ENCODE peak calls at places on chromosomes 2 and 18, in eight cellular contexts. V, Z, M, L, A, H, G and D are unnamed samples. For H3K36me3, the result is how much of the 10 kb centered on the place peaks cover.

GRCh38 chr2:119377266-119377972 is 10.6 kb downstream of the DBI start:
- DNase-seq in V (no peak), Z (no peak), M (no peak), L (no peak), A (no peak), H (no peak), G (no peak), D (no peak)

GRCh38 chr18:55588876-55589595 is 1.0 kb upstream of the TCF4 start:
- DNase-seq in V (no peak), Z (no peak), M (no peak), L (no peak), A (peak), H (no peak), G (no peak), D (no peak)

GRCh38 chr2:206086683-206087350 is 843 bp upstream of the INO80D start:
- DNase-seq in V (no peak), Z (no peak), M (no peak), L (no peak), A (peak), H (no peak), G (no peak), D (no peak)

GRCh38 chr18:79851981-79852380 is 54.2 kb downstream of the KCNG2 start:
- DNase-seq in V (no peak), Z (no peak), M (no peak), L (no peak), A (no peak), H (no peak), G (no peak), D (no peak)

GRCh38 chr2:31349684-31350083 is 64.9 kb downstream of the XDH start:
- DNase-seq in V (no peak), Z (no peak), M (no peak), L (no peak), A (no peak), H (no peak), G (no peak), D (no peak)

GRCh38 chr2:28765316-28765715 is 13.7 kb downstream of the PPP1CB start:
- DNase-seq in V (no peak), Z (no peak), M (no peak), L (no peak), A (peak), H (no peak), G (peak), D (no peak)

GRCh38 chr2:137938204-137938603 is 26.1 kb upstream of the HNMT start:
- DNase-seq in V (no peak), Z (no peak), M (no peak), L (no peak), A (peak), H (no peak), G (peak), D (no peak)

GRCh38 chr2:190505696-190506095 is 28.8 kb downstream of the NEMP2 start:
- DNase-seq in V (no peak), Z (no peak), M (no peak), L (no peak), A (no peak), H (no peak), G (no peak), D (no peak)

GRCh38 chr18:35888329-35888728 is 84.2 kb upstream of the RMP24 start:
- DNase-seq in V (no peak), Z (no peak), M (no peak), L (no peak), A (no peak), H (no peak), G (no peak), D (no peak)

GRCh38 chr2:9714630-9715214 is 83.9 kb upstream of the YWHAQ start:
- DNase-seq in V (no peak), Z (no peak), M (no peak), L (no peak), A (no peak), H (peak), G (no peak), D (peak)

GRCh38 chr2:15142069-15142689 is 419.0 kb downstream of the NBAS start:
- DNase-seq in V (no peak), Z (no peak), M (no peak), L (no peak), A (no peak), H (no peak), G (no peak), D (no peak)

GRCh38 chr2:149023091-149023490 is 15.4 kb upstream of the LYPD6B start:
- DNase-seq in V (no peak), Z (no peak), M (no peak), L (no peak), A (no peak), H (no peak), G (no peak), D (no peak)
- H3K36me3 ChIP-seq in V (under half), Z (under half), M (under half), L (under half), A (under half), H (under half), G (under half), D (under half)

DNA sequence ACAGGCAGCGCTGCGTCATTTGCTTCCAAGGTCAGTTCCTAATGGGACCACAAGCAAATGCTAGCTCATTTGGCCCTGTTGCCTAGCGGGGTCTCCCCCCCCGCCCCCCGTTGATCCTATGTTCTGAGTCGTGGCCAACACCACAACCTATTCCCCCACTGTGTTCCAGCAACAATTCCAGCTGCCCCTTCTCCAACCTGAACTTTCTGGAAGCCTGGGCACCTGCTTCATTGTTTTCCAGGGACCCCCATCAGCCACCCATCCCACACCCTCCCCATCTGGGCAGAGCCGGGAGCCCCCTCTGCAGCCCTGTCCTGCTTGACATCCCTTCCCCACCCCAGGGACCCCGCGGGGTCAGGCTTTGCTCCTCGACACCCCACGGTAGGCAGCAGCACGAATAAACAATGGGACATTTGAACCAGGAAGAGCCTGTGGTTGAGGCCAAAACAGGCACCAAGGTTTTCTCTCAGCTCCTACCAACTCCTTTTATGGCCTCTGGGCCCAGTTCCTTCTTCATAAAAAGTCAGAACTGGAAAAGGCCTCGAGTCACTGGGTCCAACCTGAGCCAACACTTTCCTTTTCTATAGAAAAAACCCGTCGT is 20.5 kb downstream of the TEX44 start:
- DNase-seq in V (no peak), Z (no peak), M (no peak), L (no peak), A (peak), H (no peak), G (no peak), D (no peak)
- H3K4me3 ChIP-seq in V (peak), Z (peak), M (peak), L (peak), A (peak), H (peak), G (no peak), D (peak)

GRCh38 chr2:188975497-188976102 is 1.4 kb downstream of the COL3A1 start:
- DNase-seq in V (peak), Z (no peak), M (no peak), L (peak), A (peak), H (no peak), G (peak), D (no peak)

GRCh38 chr2:188979119-188979729 is 5.1 kb downstream of the COL3A1 start:
- DNase-seq in V (no peak), Z (no peak), M (no peak), L (no peak), A (no peak), H (no peak), G (no peak), D (no peak)

GRCh38 chr2:188979730-188980123 is 5.6 kb downstream of the COL3A1 start:
- DNase-seq in V (no peak), Z (no peak), M (no peak), L (no peak), A (no peak), H (no peak), G (no peak), D (no peak)

GRCh38 chr2:188976545-188977268 is 2.5 kb downstream of the COL3A1 start:
- DNase-seq in V (no peak), Z (no peak), M (no peak), L (no peak), A (peak), H (no peak), G (peak), D (no peak)

DNA sequence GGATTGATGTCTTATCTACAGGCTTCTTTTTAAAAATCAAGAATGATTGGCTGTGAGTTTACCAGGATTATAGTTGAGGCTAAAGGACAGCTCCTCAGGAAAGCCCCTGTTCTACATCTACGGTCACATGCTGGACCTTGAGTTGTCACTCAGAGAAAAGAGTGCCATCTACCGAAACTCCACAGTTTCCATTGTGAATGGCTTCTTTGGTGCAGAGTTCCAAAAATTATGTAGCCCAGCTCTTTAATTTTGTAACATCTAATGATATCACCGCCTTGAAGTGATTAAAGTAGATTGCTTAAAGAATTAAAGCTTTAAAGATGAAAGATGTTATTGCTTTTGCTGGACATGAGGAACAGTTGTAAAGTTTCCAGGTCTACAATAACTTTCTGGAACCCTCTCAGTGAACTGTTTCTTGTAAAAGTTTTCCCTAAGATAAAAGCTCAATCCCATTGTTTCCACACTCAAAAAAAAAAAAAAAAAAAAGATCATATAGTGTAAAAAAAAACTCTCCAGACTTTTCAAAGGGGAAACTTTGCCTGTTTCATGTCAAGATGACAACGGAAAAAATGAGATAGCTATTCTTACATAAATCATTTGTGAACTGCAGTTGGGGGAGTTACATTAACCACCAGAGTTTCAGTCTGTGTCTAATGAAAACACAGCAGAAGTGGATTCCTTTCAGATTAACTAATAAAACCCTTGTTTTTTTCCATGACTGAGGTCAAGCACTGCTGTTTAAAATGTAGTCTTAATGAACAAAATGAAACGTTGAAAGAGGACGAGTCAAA is 4.3 kb downstream of the COL3A1 start:
- DNase-seq in V (peak), Z (no peak), M (peak), L (peak), A (peak), H (no peak), G (peak), D (no peak)
- H3K27ac ChIP-seq in V (no peak), Z (peak), M (no peak), L (peak), A (peak), H (peak), G (peak), D (peak)

DNA sequence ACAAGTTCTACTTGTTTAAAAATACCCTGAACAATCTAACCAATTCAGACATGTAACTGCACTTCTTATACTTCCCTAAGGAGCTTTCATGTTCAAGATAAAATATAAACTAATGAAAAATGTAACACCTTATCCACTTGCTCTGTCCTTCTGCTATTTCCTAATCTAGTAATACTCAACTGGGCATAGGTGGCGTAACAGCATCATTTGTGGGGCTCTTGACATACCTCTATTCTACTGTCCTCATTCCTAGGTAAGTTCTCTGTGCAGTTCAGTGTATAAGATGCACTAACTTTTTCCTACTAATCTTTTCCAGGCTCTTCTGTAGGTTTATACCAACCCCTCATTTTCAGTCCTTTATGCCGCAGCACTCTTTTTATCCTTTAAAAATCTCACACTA is 36.7 kb downstream of the PRKD3 start:
- DNase-seq in V (peak), Z (no peak), M (peak), L (no peak), A (no peak), H (no peak), G (no peak), D (no peak)
- H3K36me3 ChIP-seq in V (under half), Z (under half), M (under half), L (half or more), A (under half), H (under half), G (under half), D (half or more)